ENCODE peak calls at places on chromosomes 6 and 20, in five cellular contexts. K, R, H, I and X are unnamed samples.

GRCh38 chr20:568097-568864 is 24.7 kb upstream of the CSNK2A1 start:
- DNase-seq in K (no peak), R (no peak), H (no peak), I (no peak), X (no peak)

GRCh38 chr6:19070520-19070919 is 683.4 kb downstream of the RNF144B start:
- DNase-seq in K (no peak), R (no peak), H (no peak), I (no peak), X (no peak)

GRCh38 chr6:52389626-52390360 is 27.8 kb downstream of the PAQR8 start:
- DNase-seq in K (peak), R (peak), H (peak), I (peak), X (peak)

GRCh38 chr6:81900616-81901015 is 148.1 kb upstream of the TENT5A start:
- DNase-seq in K (no peak), R (no peak), H (no peak), I (no peak), X (no peak)

GRCh38 chr6:1617466-1618304 is 8.0 kb downstream of the FOXC1 start:
- DNase-seq in K (no peak), R (no peak), H (no peak), I (no peak), X (no peak)

GRCh38 chr6:217048-217659 is 75.1 kb upstream of the DUSP22 start:
- DNase-seq in K (no peak), R (no peak), H (peak), I (no peak), X (peak)

GRCh38 chr20:61528591-61528990 is 276.5 kb downstream of the CDH4 start:
- DNase-seq in K (no peak), R (no peak), H (no peak), I (no peak), X (no peak)

GRCh38 chr6:3094815-3095214 is 23.7 kb upstream of the BPHL start:
- DNase-seq in K (no peak), R (no peak), H (no peak), I (no peak), X (no peak)

GRCh38 chr6:108846628-108847027 is 1.6 kb upstream of the ARMC2 start:
- DNase-seq in K (no peak), R (no peak), H (peak), I (no peak), X (peak)

GRCh38 chr6:45946352-45946751 is 69.3 kb downstream of the CLIC5 start:
- DNase-seq in K (no peak), R (no peak), H (no peak), I (no peak), X (no peak)

GRCh38 chr6:100138346-100139022 is 144.5 kb upstream of the MCHR2 start:
- DNase-seq in K (no peak), R (no peak), H (no peak), I (no peak), X (no peak)

GRCh38 chr6:66489269-66489987 is 782.4 kb upstream of the EYS start:
- DNase-seq in K (no peak), R (no peak), H (no peak), I (no peak), X (no peak)

GRCh38 chr6:41581381-41581991 is 35.3 kb downstream of the FOXP4 start:
- DNase-seq in K (peak), R (no peak), H (no peak), I (peak), X (no peak)

GRCh38 chr6:157761331-157761921 is 61.6 kb upstream of the SNX9 start:
- DNase-seq in K (peak), R (peak), H (peak), I (peak), X (peak)

GRCh38 chr6:159701413-159701999 is 8.5 kb upstream of the SOD2 start:
- DNase-seq in K (peak), R (no peak), H (peak), I (peak), X (no peak)